ENCODE peak calls at places on chromosomes 5 and 9, in nine cellular contexts. B, G, P, X, Y, W, D, U and I are unnamed samples.

GRCh38 chr9:94222870-94223269 is 36.2 kb upstream of the ZNF169 start:
- DNase-seq in B (no peak), D (no peak), G (no peak), X (no peak), W (no peak), U (no peak), Y (no peak), P (no peak), I (no peak)

GRCh38 chr5:36691993-36692392 is 85.6 kb downstream of the SLC1A3 start:
- DNase-seq in W (no peak), P (peak; percentile 74), U (no peak), X (no peak), Y (peak; percentile 26), G (peak; percentile 14), B (no peak), D (peak; percentile 29), I (no peak)

GRCh38 chr5:161544350-161544765 is 2.2 kb downstream of the GABRB2 start:
- DNase-seq in D (peak; percentile 58), U (no peak), Y (peak; percentile 58), X (no peak), B (no peak), G (peak; percentile 61), P (peak; percentile 44), W (peak; percentile 16), I (peak; percentile 50)

GRCh38 chr5:114152656-114153360 is 209.1 kb upstream of the KCNN2 start:
- DNase-seq in P (no peak), X (no peak), W (no peak), Y (no peak), G (no peak), B (no peak), U (no peak), D (no peak), I (no peak)

GRCh38 chr5:94785111-94785510 is 166.6 kb downstream of the SLF1 start:
- DNase-seq in U (no peak), X (no peak), Y (no peak), P (peak; percentile 15), B (no peak), D (peak; percentile 40), W (no peak), G (no peak), I (no peak)

GRCh38 chr5:179379321-179379890 is 34.1 kb upstream of the ADAMTS2 start:
- DNase-seq in W (no peak), X (no peak), P (no peak), Y (no peak), B (no peak), G (no peak), U (no peak), D (no peak), I (no peak)

GRCh38 chr9:13278023-13278367 is 1.5 kb downstream of the MPDZ start:
- DNase-seq in W (no peak), X (no peak), Y (no peak), U (no peak), D (no peak), P (peak; percentile 59), G (no peak), B (no peak), I (no peak)

GRCh38 chr9:127175764-127176163 is 53.3 kb upstream of the ANGPTL2 start:
- DNase-seq in X (no peak), Y (no peak), U (peak; percentile 13), D (no peak), W (no peak), B (no peak), G (no peak), P (peak; percentile 59), I (no peak)

GRCh38 chr5:39302507-39302906 is 61.8 kb downstream of the C9 start:
- DNase-seq in Y (no peak), U (no peak), B (no peak), D (no peak), X (no peak), W (no peak), G (no peak), P (no peak), I (no peak)

GRCh38 chr5:66840527-66841013 is 244.4 kb downstream of the MAST4 start:
- DNase-seq in B (no peak), D (no peak), G (no peak), X (no peak), Y (peak; percentile 56), P (no peak), W (peak; percentile 5), U (peak; percentile 36), I (no peak)

GRCh38 chr5:82865625-82866024 is 211.6 kb downstream of the TMEM167A start:
- DNase-seq in X (no peak), W (no peak), G (no peak), P (no peak), U (no peak), D (no peak), B (no peak), Y (no peak), I (no peak)

GRCh38 chr9:113963914-113964739 is 88.0 kb downstream of the ZNF618 start:
- DNase-seq in X (no peak), D (no peak), P (peak; percentile 65), U (no peak), G (no peak), Y (no peak), W (no peak), B (no peak), I (no peak)

GRCh38 chr9:91949946-91950664 is at the start of gene ROR2:
- DNase-seq in X (peak; percentile 51), U (peak; percentile 55), G (peak; percentile 13), D (peak; percentile 69), Y (no peak), W (no peak), P (peak; percentile 38), B (no peak), I (peak; percentile 90)

GRCh38 chr5:136811551-136811950 is 446.2 kb upstream of the TRPC7 start:
- DNase-seq in P (peak; percentile 87), D (peak; percentile 76), X (no peak), Y (peak; percentile 90), U (no peak), B (no peak), G (peak; percentile 11), W (peak; percentile 46), I (no peak)

GRCh38 chr5:124963236-124963929 is 216.9 kb upstream of the ZNF608 start:
- DNase-seq in X (no peak), U (no peak), G (no peak), W (peak; percentile 49), Y (peak; percentile 44), D (peak; percentile 97), P (peak; percentile 61), B (no peak), I (peak; percentile 51)

GRCh38 chr5:168282120-168282519 is 9.3 kb upstream of the WWC1 start:
- DNase-seq in P (peak; percentile 28), B (no peak), D (no peak), X (no peak), G (no peak), Y (no peak), U (no peak), W (no peak), I (no peak)

GRCh38 chr9:85740821-85741111 is 988 bp downstream of the AGTPBP1 start:
- DNase-seq in B (no peak), W (no peak), G (no peak), Y (no peak), U (no peak), D (no peak), X (no peak), P (peak; percentile 47), I (no peak)

GRCh38 chr5:33049845-33050244 is 338.7 kb downstream of the NPR3 start:
- DNase-seq in B (no peak), G (no peak), D (peak; percentile 75), Y (peak; percentile 91), U (no peak), X (no peak), W (peak; percentile 74), P (peak; percentile 80), I (no peak)